ENCODE peak calls at places on chromosomes 2 and 18, in six cellular contexts. One of them, this sample, is unnamed.
A peak's percentile ranks its signal among the peaks of the same experiment; 100 is the strongest.

GRCh38 chr18:2222270-2223185 is 348.8 kb downstream of the METTL4 start:
- DNase-seq in right atrium auricular region: no peak
- DNase-seq in IMR-90: no peak
- DNase-seq in hepatocyte: peak; percentile 44
- DNase-seq in endothelial cell of umbilical vein: peak; percentile 4
- DNase-seq in heart left ventricle: no peak
- DNase-seq in this sample: no peak

GRCh38 chr2:3604207-3604877 is 9.4 kb downstream of the COLEC11 start:
- DNase-seq in right atrium auricular region: peak; percentile 48
- DNase-seq in IMR-90: no peak
- DNase-seq in hepatocyte: no peak
- DNase-seq in endothelial cell of umbilical vein: no peak
- DNase-seq in heart left ventricle: no peak
- DNase-seq in this sample: peak; percentile 11

GRCh38 chr2:215579809-215580208 is 143.9 kb upstream of the FN1 start:
- DNase-seq in right atrium auricular region: no peak
- DNase-seq in IMR-90: peak; percentile 90
- DNase-seq in hepatocyte: peak; percentile 13
- DNase-seq in endothelial cell of umbilical vein: no peak
- DNase-seq in heart left ventricle: no peak
- DNase-seq in this sample: no peak

GRCh38 chr2:128358941-128359731 is 40.5 kb upstream of the HS6ST1 start:
- DNase-seq in right atrium auricular region: peak; percentile 49
- DNase-seq in IMR-90: no peak
- DNase-seq in hepatocyte: no peak
- DNase-seq in endothelial cell of umbilical vein: no peak
- DNase-seq in heart left ventricle: no peak
- DNase-seq in this sample: peak; percentile 4

GRCh38 chr2:56770490-56770889 is 586.7 kb downstream of the CCDC85A start:
- DNase-seq in right atrium auricular region: no peak
- DNase-seq in IMR-90: peak; percentile 7
- DNase-seq in hepatocyte: no peak
- DNase-seq in endothelial cell of umbilical vein: no peak
- DNase-seq in heart left ventricle: no peak
- DNase-seq in this sample: no peak

GRCh38 chr2:3610415-3610814 is 15.5 kb downstream of the COLEC11 start:
- DNase-seq in right atrium auricular region: no peak
- DNase-seq in IMR-90: no peak
- DNase-seq in hepatocyte: no peak
- DNase-seq in endothelial cell of umbilical vein: no peak
- DNase-seq in heart left ventricle: no peak
- DNase-seq in this sample: peak; percentile 10

GRCh38 chr2:39661771-39662325 is 3.9 kb upstream of the TMEM178A start:
- DNase-seq in right atrium auricular region: no peak
- DNase-seq in IMR-90: peak; percentile 70
- DNase-seq in hepatocyte: no peak
- DNase-seq in endothelial cell of umbilical vein: no peak
- DNase-seq in heart left ventricle: no peak
- DNase-seq in this sample: no peak

GRCh38 chr2:10619643-10620042 is 70.1 kb downstream of the NOL10 start:
- DNase-seq in right atrium auricular region: no peak
- DNase-seq in IMR-90: peak; percentile 69
- DNase-seq in hepatocyte: no peak
- DNase-seq in endothelial cell of umbilical vein: peak; percentile 70
- DNase-seq in heart left ventricle: no peak
- DNase-seq in this sample: no peak

GRCh38 chr2:46422717-46423394 is 56.5 kb upstream of the TMEM247 start:
- DNase-seq in right atrium auricular region: no peak
- DNase-seq in IMR-90: no peak
- DNase-seq in hepatocyte: no peak
- DNase-seq in endothelial cell of umbilical vein: no peak
- DNase-seq in heart left ventricle: no peak
- DNase-seq in this sample: no peak

GRCh38 chr2:21294446-21294845 is 170.7 kb downstream of the TDRD15 start:
- DNase-seq in right atrium auricular region: no peak
- DNase-seq in IMR-90: no peak
- DNase-seq in hepatocyte: no peak
- DNase-seq in endothelial cell of umbilical vein: no peak
- DNase-seq in heart left ventricle: no peak
- DNase-seq in this sample: no peak

GRCh38 chr2:41870948-41871522 is 176.8 kb upstream of the PKDCC start:
- DNase-seq in right atrium auricular region: no peak
- DNase-seq in IMR-90: no peak
- DNase-seq in hepatocyte: no peak
- DNase-seq in endothelial cell of umbilical vein: no peak
- DNase-seq in heart left ventricle: no peak
- DNase-seq in this sample: no peak

GRCh38 chr18:62778976-62779869 is 63.9 kb downstream of the PHLPP1 start:
- DNase-seq in right atrium auricular region: no peak
- DNase-seq in IMR-90: no peak
- DNase-seq in hepatocyte: no peak
- DNase-seq in endothelial cell of umbilical vein: no peak
- DNase-seq in heart left ventricle: no peak
- DNase-seq in this sample: no peak

GRCh38 chr2:26002617-26003310 is 20.5 kb upstream of the KIF3C start:
- DNase-seq in right atrium auricular region: no peak
- DNase-seq in IMR-90: no peak
- DNase-seq in hepatocyte: no peak
- DNase-seq in endothelial cell of umbilical vein: no peak
- DNase-seq in heart left ventricle: peak; percentile 42
- DNase-seq in this sample: peak; percentile 30

GRCh38 chr2:150175034-150175433 is 312.4 kb downstream of the RND3 start:
- DNase-seq in right atrium auricular region: no peak
- DNase-seq in IMR-90: no peak
- DNase-seq in hepatocyte: no peak
- DNase-seq in endothelial cell of umbilical vein: no peak
- DNase-seq in heart left ventricle: no peak
- DNase-seq in this sample: no peak

GRCh38 chr2:100747551-100747950 is 72.4 kb upstream of the NPAS2 start:
- DNase-seq in right atrium auricular region: no peak
- DNase-seq in IMR-90: peak; percentile 56
- DNase-seq in hepatocyte: no peak
- DNase-seq in endothelial cell of umbilical vein: no peak
- DNase-seq in heart left ventricle: no peak
- DNase-seq in this sample: no peak

GRCh38 chr18:28189400-28190239 is 12.7 kb upstream of the CDH2 start:
- DNase-seq in right atrium auricular region: no peak
- DNase-seq in IMR-90: peak; percentile 87
- DNase-seq in hepatocyte: peak; percentile 61
- DNase-seq in endothelial cell of umbilical vein: peak; percentile 73
- DNase-seq in heart left ventricle: no peak
- DNase-seq in this sample: peak; percentile 87

GRCh38 chr2:241670333-241671110 is 16.1 kb downstream of the DTYMK start:
- DNase-seq in right atrium auricular region: no peak
- DNase-seq in IMR-90: no peak
- DNase-seq in hepatocyte: no peak
- DNase-seq in endothelial cell of umbilical vein: no peak
- DNase-seq in heart left ventricle: no peak
- DNase-seq in this sample: no peak

GRCh38 chr2:77087987-77088414 is 434.2 kb downstream of the LRRTM4 start:
- DNase-seq in right atrium auricular region: no peak
- DNase-seq in IMR-90: no peak
- DNase-seq in hepatocyte: no peak
- DNase-seq in endothelial cell of umbilical vein: no peak
- DNase-seq in heart left ventricle: no peak
- DNase-seq in this sample: no peak

GRCh38 chr2:214004463-214004862 is 406.4 kb upstream of the VWC2L start:
- DNase-seq in right atrium auricular region: no peak
- DNase-seq in IMR-90: no peak
- DNase-seq in hepatocyte: no peak
- DNase-seq in endothelial cell of umbilical vein: no peak
- DNase-seq in heart left ventricle: no peak
- DNase-seq in this sample: no peak

GRCh38 chr18:77870238-77870637 is 620.6 kb downstream of the GALR1 start:
- DNase-seq in right atrium auricular region: no peak
- DNase-seq in IMR-90: no peak
- DNase-seq in hepatocyte: no peak
- DNase-seq in endothelial cell of umbilical vein: no peak
- DNase-seq in heart left ventricle: no peak
- DNase-seq in this sample: no peak

GRCh38 chr2:229254206-229254605 is 16.9 kb downstream of the PID1 start:
- DNase-seq in right atrium auricular region: no peak
- DNase-seq in IMR-90: no peak
- DNase-seq in hepatocyte: no peak
- DNase-seq in endothelial cell of umbilical vein: no peak
- DNase-seq in heart left ventricle: no peak
- DNase-seq in this sample: no peak

GRCh38 chr2:150624001-150624401 is 136.5 kb upstream of the RND3 start:
- DNase-seq in right atrium auricular region: no peak
- DNase-seq in IMR-90: no peak
- DNase-seq in hepatocyte: no peak
- DNase-seq in endothelial cell of umbilical vein: peak; percentile 89
- DNase-seq in heart left ventricle: no peak
- DNase-seq in this sample: no peak

GRCh38 chr2:74527741-74528140 is 1.7 kb upstream of the DQX1 start:
- DNase-seq in right atrium auricular region: no peak
- DNase-seq in IMR-90: no peak
- DNase-seq in hepatocyte: no peak
- DNase-seq in endothelial cell of umbilical vein: no peak
- DNase-seq in heart left ventricle: no peak
- DNase-seq in this sample: no peak
- H3K4me3 ChIP-seq in right atrium auricular region: no peak overlapping the region
- H3K4me3 ChIP-seq in IMR-90: no peak overlapping the region
- H3K4me3 ChIP-seq in hepatocyte: no peak overlapping the region
- H3K4me3 ChIP-seq in endothelial cell of umbilical vein: no peak overlapping the region
- H3K4me3 ChIP-seq in heart left ventricle: no peak overlapping the region
- H3K4me3 ChIP-seq in this sample: no peak overlapping the region

DNA sequence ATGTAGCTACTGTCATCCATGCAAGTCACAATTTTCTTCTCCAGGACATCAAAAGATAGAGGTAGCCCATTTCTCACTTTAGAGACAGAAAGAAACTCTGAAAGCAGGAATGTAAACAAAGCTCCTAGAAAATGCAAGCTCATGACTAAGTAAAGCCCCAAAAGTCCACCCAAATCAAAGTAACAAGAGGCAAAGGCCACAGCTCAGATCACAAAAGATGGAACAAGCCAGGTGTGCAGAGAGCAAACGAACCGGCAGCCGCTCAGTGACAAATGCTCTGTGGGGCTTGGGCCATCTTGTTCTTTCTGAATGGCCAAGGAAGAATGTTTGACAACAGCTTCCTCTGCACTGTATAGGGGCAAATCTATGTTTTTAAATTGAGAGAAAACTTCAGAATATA is 201.0 kb downstream of the CYRIA start:
- DNase-seq in right atrium auricular region: no peak
- DNase-seq in IMR-90: no peak
- DNase-seq in hepatocyte: no peak
- DNase-seq in endothelial cell of umbilical vein: no peak
- DNase-seq in heart left ventricle: no peak
- DNase-seq in this sample: no peak
- H3K27me3 ChIP-seq in right atrium auricular region: no peaks in the 10 kb centered on the region
- H3K27me3 ChIP-seq in IMR-90: no peaks in the 10 kb centered on the region
- H3K27me3 ChIP-seq in hepatocyte: no peaks in the 10 kb centered on the region
- H3K27me3 ChIP-seq in endothelial cell of umbilical vein: no peaks in the 10 kb centered on the region
- H3K27me3 ChIP-seq in heart left ventricle: no peaks in the 10 kb centered on the region
- H3K27me3 ChIP-seq in this sample: no peaks in the 10 kb centered on the region

GRCh38 chr2:219629976-219630695 is 2.7 kb downstream of the SLC4A3 start:
- DNase-seq in right atrium auricular region: no peak
- DNase-seq in IMR-90: no peak
- DNase-seq in hepatocyte: no peak
- DNase-seq in endothelial cell of umbilical vein: no peak
- DNase-seq in heart left ventricle: peak; percentile 88
- DNase-seq in this sample: no peak

GRCh38 chr2:219626540-219626939 is 890 bp upstream of the SLC4A3 start:
- DNase-seq in right atrium auricular region: no peak
- DNase-seq in IMR-90: no peak
- DNase-seq in hepatocyte: no peak
- DNase-seq in endothelial cell of umbilical vein: no peak
- DNase-seq in heart left ventricle: no peak
- DNase-seq in this sample: peak; percentile 57

GRCh38 chr2:219628986-219629901 is 1.8 kb downstream of the SLC4A3 start:
- DNase-seq in right atrium auricular region: no peak
- DNase-seq in IMR-90: no peak
- DNase-seq in hepatocyte: no peak
- DNase-seq in endothelial cell of umbilical vein: no peak
- DNase-seq in heart left ventricle: peak; percentile 38
- DNase-seq in this sample: peak; percentile 10

GRCh38 chr2:219627105-219628100 is at the start of gene SLC4A3:
- DNase-seq in right atrium auricular region: no peak
- DNase-seq in IMR-90: peak; percentile 19
- DNase-seq in hepatocyte: peak; percentile 76
- DNase-seq in endothelial cell of umbilical vein: no peak
- DNase-seq in heart left ventricle: peak; percentile 67
- DNase-seq in this sample: no peak

GRCh38 chr2:219628235-219628985 is 980 bp downstream of the SLC4A3 start:
- DNase-seq in right atrium auricular region: no peak
- DNase-seq in IMR-90: no peak
- DNase-seq in hepatocyte: no peak
- DNase-seq in endothelial cell of umbilical vein: no peak
- DNase-seq in heart left ventricle: peak; percentile 53
- DNase-seq in this sample: no peak
- H3K4me3 ChIP-seq in right atrium auricular region: peak overlapping the region; percentile 59
- H3K4me3 ChIP-seq in IMR-90: peak overlapping the region; percentile 62
- H3K4me3 ChIP-seq in hepatocyte: peak overlapping the region; percentile 79
- H3K4me3 ChIP-seq in endothelial cell of umbilical vein: no peak overlapping the region
- H3K4me3 ChIP-seq in heart left ventricle: peak overlapping the region; percentile 61
- H3K4me3 ChIP-seq in this sample: peak overlapping the region; percentile 76

GRCh38 chr2:44965684-44966083 is 24.2 kb downstream of the SIX3 start:
- DNase-seq in right atrium auricular region: no peak
- DNase-seq in IMR-90: no peak
- DNase-seq in hepatocyte: no peak
- DNase-seq in endothelial cell of umbilical vein: no peak
- DNase-seq in heart left ventricle: no peak
- DNase-seq in this sample: no peak
- H3K27me3 ChIP-seq in right atrium auricular region: no peaks in the 10 kb centered on the region
- H3K27me3 ChIP-seq in IMR-90: peaks cover 46% of the 10 kb centered on the region
- H3K27me3 ChIP-seq in hepatocyte: peaks cover 46% of the 10 kb centered on the region
- H3K27me3 ChIP-seq in endothelial cell of umbilical vein: peaks cover 11% of the 10 kb centered on the region
- H3K27me3 ChIP-seq in heart left ventricle: peaks cover 6% of the 10 kb centered on the region
- H3K27me3 ChIP-seq in this sample: no peaks in the 10 kb centered on the region